ENCODE peak calls at places on chromosomes 12 and 14, in five cellular contexts. K, G, M, Z and T are unnamed samples. For H3K4me1, the result is how much of the 10 kb centered on the place peaks cover.

GRCh38 chr14:101819251-101819990 is 57.9 kb downstream of the PPP2R5C start:
- DNase-seq in K (no peak), G (no peak), M (no peak), Z (no peak), T (no peak)

GRCh38 chr12:43742106-43742505 is 16.5 kb downstream of the PUS7L start:
- DNase-seq in K (no peak), G (no peak), M (peak), Z (no peak), T (no peak)

GRCh38 chr14:20782280-20782890 is 1.3 kb downstream of the RNASE6 start:
- DNase-seq in K (no peak), G (no peak), M (no peak), Z (no peak), T (no peak)

GRCh38 chr14:22174412-22174811 is 414.6 kb downstream of the DAD1 start:
- DNase-seq in K (no peak), G (no peak), M (no peak), Z (no peak), T (no peak)

GRCh38 chr12:93011100-93011499 is 82.0 kb upstream of the EEA1 start:
- DNase-seq in K (no peak), G (no peak), M (no peak), Z (no peak), T (no peak)

GRCh38 chr12:25257590-25258324 is 7.0 kb upstream of the KRAS start:
- DNase-seq in K (no peak), G (no peak), M (no peak), Z (no peak), T (no peak)

GRCh38 chr14:54486685-54487084 is 2.1 kb downstream of the GMFB start:
- DNase-seq in K (no peak), G (no peak), M (no peak), Z (no peak), T (no peak)

GRCh38 chr14:63650336-63650952 is 8.8 kb upstream of the WDR89 start:
- DNase-seq in K (no peak), G (no peak), M (peak), Z (no peak), T (no peak)

GRCh38 chr12:106759526-106760183 is 14.8 kb upstream of the RIC8B start:
- DNase-seq in K (no peak), G (no peak), M (peak), Z (no peak), T (peak)

GRCh38 chr12:93972411-93973208 is 175.8 kb upstream of the PLXNC1 start:
- DNase-seq in K (no peak), G (no peak), M (peak), Z (no peak), T (peak)

GRCh38 chr12:120257041-120257821 is 8.3 kb downstream of the PXN start:
- DNase-seq in K (peak), G (no peak), M (peak), Z (peak), T (no peak)

GRCh38 chr12:23560611-23561010 is 388.9 kb downstream of the SOX5 start:
- DNase-seq in K (no peak), G (no peak), M (no peak), Z (no peak), T (no peak)

GRCh38 chr12:82687020-82687951 is 580 bp downstream of the TMTC2 start:
- DNase-seq in K (peak), G (peak), M (peak), Z (peak), T (peak)

GRCh38 chr12:82708507-82708906 is 21.8 kb downstream of the TMTC2 start:
- DNase-seq in K (peak), G (no peak), M (peak), Z (no peak), T (no peak)

GRCh38 chr12:65858831-65859230 is 34.5 kb downstream of the HMGA2 start:
- DNase-seq in K (no peak), G (no peak), M (peak), Z (no peak), T (no peak)

GRCh38 chr12:28409892-28410291 is 219.6 kb downstream of the CCDC91 start:
- DNase-seq in K (no peak), G (no peak), M (peak), Z (no peak), T (no peak)

GRCh38 chr12:52903285-52903854 is 1.5 kb downstream of the KRT8 start:
- DNase-seq in K (peak), G (peak), M (peak), Z (peak), T (peak)

GRCh38 chr14:22539831-22540230 is 49.2 kb downstream of the DAD1 start:
- DNase-seq in K (no peak), G (no peak), M (no peak), Z (no peak), T (no peak)

GRCh38 chr12:22088886-22089285 is 42.9 kb downstream of the CMAS start:
- DNase-seq in K (no peak), G (no peak), M (no peak), Z (no peak), T (no peak)

GRCh38 chr12:4280351-4281163 is 7.0 kb downstream of the CCND2 start:
- DNase-seq in K (peak), G (no peak), M (no peak), Z (peak), T (peak)

GRCh38 chr12:81083906-81084513 is 6.1 kb downstream of the ACSS3 start:
- DNase-seq in K (no peak), G (no peak), M (no peak), Z (no peak), T (no peak)

GRCh38 chr12:110590806-110591326 is 7.7 kb upstream of the PPTC7 start:
- DNase-seq in K (no peak), G (no peak), M (peak), Z (no peak), T (no peak)

GRCh38 chr12:46364777-46365580 is 7.6 kb downstream of the SLC38A2 start:
- DNase-seq in K (no peak), G (no peak), M (peak), Z (peak), T (no peak)

GRCh38 chr12:109737631-109738030 is 24.0 kb downstream of the FAM222A start:
- DNase-seq in K (no peak), G (no peak), M (no peak), Z (no peak), T (peak)

GRCh38 chr12:62832528-62832927 is 102.4 kb downstream of the PPM1H start:
- DNase-seq in K (no peak), G (no peak), M (no peak), Z (no peak), T (no peak)

GRCh38 chr12:57242691-57243454 is 8.1 kb downstream of the STAC3 start:
- DNase-seq in K (no peak), G (peak), M (peak), Z (peak), T (no peak)

GRCh38 chr12:57242329-57242690 is 8.7 kb downstream of the STAC3 start:
- DNase-seq in K (peak), G (no peak), M (peak), Z (peak), T (no peak)

GRCh38 chr12:57240069-57240921 is 10.7 kb downstream of the STAC3 start:
- DNase-seq in K (peak), G (no peak), M (peak), Z (no peak), T (peak)

GRCh38 chr12:57240926-57241555 is 9.9 kb downstream of the STAC3 start:
- DNase-seq in K (no peak), G (no peak), M (peak), Z (no peak), T (peak)

GRCh38 chr12:57241556-57242310 is 9.3 kb downstream of the STAC3 start:
- DNase-seq in K (no peak), G (no peak), M (peak), Z (no peak), T (no peak)
- H3K4me1 ChIP-seq in K (half or more), G (under half), M (under half), Z (under half), T (under half)

DNA sequence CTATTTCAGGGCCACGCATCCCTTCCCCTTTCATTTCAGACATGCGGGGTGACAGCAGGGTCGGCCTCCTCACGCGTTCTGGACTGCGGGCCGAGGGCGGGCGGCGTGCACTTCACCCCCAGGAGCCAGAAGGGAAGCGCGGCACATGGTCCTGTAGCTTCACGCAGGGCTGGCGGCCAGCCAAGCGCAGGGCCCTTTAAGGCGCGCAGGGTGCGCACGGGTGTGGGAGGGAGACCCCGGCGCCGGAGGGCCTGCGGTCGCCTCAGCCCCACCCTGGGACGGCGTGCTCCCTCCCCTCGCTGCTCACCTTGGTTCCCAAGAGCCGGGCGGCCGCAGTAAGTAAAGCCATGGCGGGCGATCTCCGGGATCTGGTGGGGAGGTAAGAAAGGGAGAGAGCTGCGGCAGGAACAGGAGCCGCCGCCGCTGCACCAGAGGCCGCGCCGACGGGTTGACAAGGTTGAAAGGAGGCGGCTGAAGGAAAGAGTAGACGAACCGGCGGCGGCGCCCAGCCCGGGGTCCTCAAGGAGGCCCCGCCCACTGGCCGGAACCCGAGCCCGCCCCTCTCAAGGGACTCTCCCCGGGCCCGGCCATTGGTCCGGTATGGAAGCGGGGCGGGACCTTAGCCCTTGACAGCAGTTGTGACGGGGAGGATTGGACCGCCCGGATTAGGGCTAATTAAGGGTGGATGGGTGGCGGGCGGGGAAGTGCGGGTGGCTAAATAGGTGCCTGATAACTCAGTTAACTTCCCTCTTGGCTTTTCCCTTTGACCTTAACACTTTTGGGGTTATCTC is at the start of gene CS:
- DNase-seq in K (peak), G (peak), M (peak), Z (peak), T (peak)
- H3K4me1 ChIP-seq in K (half or more), G (under half), M (under half), Z (under half), T (under half)

GRCh38 chr12:54431911-54432814 is 13.1 kb upstream of the ITGA5 start:
- DNase-seq in K (peak), G (no peak), M (peak), Z (peak), T (peak)
- H3K4me1 ChIP-seq in K (half or more), G (under half), M (under half), Z (under half), T (under half)

GRCh38 chr12:112988224-112988623 is 9.9 kb downstream of the OAS2 start:
- DNase-seq in K (no peak), G (no peak), M (no peak), Z (no peak), T (no peak)

GRCh38 chr12:112995008-112995407 is 16.7 kb downstream of the OAS2 start:
- DNase-seq in K (no peak), G (no peak), M (no peak), Z (no peak), T (no peak)

GRCh38 chr12:112996501-112996900 is 18.2 kb downstream of the OAS2 start:
- DNase-seq in K (no peak), G (no peak), M (no peak), Z (no peak), T (no peak)

GRCh38 chr12:112997506-112997905 is 19.2 kb downstream of the OAS2 start:
- DNase-seq in K (no peak), G (no peak), M (no peak), Z (no peak), T (no peak)

DNA sequence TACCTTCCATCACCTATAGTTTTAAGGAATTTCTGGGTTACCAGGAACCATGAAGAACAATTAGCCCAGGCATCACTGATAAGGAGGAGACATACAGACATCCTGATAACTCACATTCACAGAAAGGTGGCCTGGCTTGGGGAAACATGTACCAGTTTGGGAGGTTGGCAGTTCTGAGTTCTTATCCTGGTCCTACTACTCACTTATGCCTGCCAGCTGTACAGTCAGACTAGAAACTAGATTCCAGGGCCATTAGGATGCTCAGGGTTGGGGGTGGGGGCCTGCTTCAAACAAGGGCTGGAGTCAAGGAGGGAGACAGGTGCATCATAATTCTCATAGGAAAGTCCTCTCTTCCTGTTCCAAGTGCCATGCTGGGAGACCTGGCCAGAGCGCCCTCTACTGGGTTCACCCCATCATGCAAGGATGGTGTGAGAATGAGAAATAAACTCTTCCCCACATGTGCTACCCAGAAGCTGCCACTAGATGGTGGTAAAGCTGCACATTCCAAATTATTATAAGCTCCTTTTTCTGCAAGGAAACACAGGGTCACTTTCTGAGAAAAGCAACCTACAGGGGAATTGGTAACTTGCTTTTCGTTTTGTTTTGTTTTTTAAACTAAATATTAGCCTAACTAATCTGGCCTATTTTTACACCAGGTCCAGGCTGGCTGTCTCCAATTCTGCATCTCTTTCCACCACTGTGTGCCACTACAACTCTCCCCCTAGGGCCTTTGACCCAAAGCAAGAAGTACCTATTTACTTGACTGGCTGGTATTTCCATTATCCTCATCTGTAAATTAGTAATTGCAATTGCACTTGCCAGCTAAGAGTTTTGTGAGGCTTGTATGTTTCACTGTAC is 14.5 kb downstream of the OAS2 start:
- DNase-seq in K (peak), G (peak), M (peak), Z (peak), T (no peak)
- H3K4me1 ChIP-seq in K (under half), G (under half), M (under half), Z (under half), T (under half)

GRCh38 chr12:123058980-123059379 is 78.5 kb downstream of the ARL6IP4 start:
- DNase-seq in K (no peak), G (no peak), M (peak), Z (no peak), T (no peak)
- H3K4me1 ChIP-seq in K (half or more), G (under half), M (under half), Z (half or more), T (under half)

DNA sequence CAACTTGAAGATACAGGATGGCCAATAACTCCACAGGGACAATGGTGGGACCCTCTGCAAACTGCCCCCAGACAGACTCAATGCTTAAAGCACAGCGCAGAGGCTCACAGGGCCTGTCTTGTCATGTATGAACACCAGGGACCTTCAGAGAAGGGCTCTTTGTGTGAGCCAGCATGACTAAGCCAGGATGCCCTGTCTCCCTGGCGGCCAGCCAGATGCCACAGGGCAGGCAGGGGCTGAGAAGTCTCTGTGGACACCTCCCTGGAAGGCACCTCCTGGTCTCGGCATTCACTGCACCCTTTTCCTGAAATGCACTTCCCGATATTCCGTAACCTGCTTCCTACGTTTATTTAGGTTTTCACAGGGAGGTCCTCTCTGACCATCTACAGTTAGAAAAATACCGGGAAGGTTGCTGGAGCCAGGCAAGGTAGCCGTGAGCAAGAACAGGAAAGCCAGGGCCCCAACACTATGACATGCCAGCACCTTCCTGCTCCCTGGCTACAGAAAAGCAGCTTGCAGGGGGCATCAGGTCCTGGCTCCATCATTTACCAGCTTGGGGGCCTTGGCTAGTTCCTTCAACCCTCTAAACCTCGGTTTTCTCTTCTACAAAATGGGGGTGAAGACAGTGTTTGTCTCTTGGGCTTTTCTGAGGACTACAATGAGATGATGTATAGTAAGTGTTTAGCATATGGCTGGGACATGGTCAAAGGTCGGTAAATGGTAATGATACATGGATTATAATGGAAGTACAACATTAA is 65.0 kb downstream of the PITPNM2 start:
- DNase-seq in K (peak), G (peak), M (peak), Z (no peak), T (peak)
- H3K4me1 ChIP-seq in K (half or more), G (half or more), M (under half), Z (half or more), T (under half)

GRCh38 chr14:104687601-104688504 is 1.6 kb upstream of the INF2 start:
- DNase-seq in K (peak), G (peak), M (peak), Z (peak), T (peak)

GRCh38 chr14:104689620-104690265 is 325 bp downstream of the INF2 start:
- DNase-seq in K (no peak), G (no peak), M (peak), Z (no peak), T (no peak)

GRCh38 chr14:104688755-104689619 is at the start of gene INF2:
- DNase-seq in K (peak), G (peak), M (peak), Z (peak), T (no peak)

GRCh38 chr14:104686624-104687517 is 2.5 kb upstream of the INF2 start:
- DNase-seq in K (peak), G (no peak), M (no peak), Z (no peak), T (no peak)

GRCh38 chr14:104688505-104688754 is 988 bp upstream of the INF2 start:
- DNase-seq in K (no peak), G (no peak), M (no peak), Z (no peak), T (no peak)
- H3K4me1 ChIP-seq in K (half or more), G (half or more), M (under half), Z (half or more), T (under half)

GRCh38 chr12:118136559-118137003 is 657 bp downstream of the PEBP1 start:
- DNase-seq in K (peak), G (peak), M (peak), Z (peak), T (peak)
- H3K4me1 ChIP-seq in K (half or more), G (under half), M (under half), Z (under half), T (under half)